ENCODE peak calls at places on chromosomes 2 and 18, in six cellular contexts. G is K562, B is cardiac fibroblast, D is bronchial epithelial cell, V is HCT116, O is heart right ventricle. H is an unnamed sample.
A peak's percentile ranks its signal among the peaks of the same experiment; 100 is the strongest.

GRCh38 chr2:96942907-96943632 is 43.3 kb downstream of the FAM178B start:
- DNase-seq in G (no peak), B (no peak), D (no peak), V (no peak), O (no peak), H (no peak)

GRCh38 chr2:241853651-241854341 is 4.9 kb downstream of the PDCD1 start:
- DNase-seq in G (peak; percentile 5), B (no peak), D (no peak), V (no peak), O (peak; percentile 71), H (peak; percentile 28)

GRCh38 chr2:203804070-203804469 is 63.5 kb upstream of the CTLA4 start:
- DNase-seq in G (no peak), B (peak; percentile 99), D (peak; percentile 39), V (no peak), O (no peak), H (peak; percentile 99)

GRCh38 chr2:224997802-224998201 is 44.5 kb downstream of the DOCK10 start:
- DNase-seq in G (no peak), B (peak; percentile 74), D (no peak), V (no peak), O (no peak), H (peak; percentile 24)

GRCh38 chr2:81650048-81650971 is 1345.8 kb upstream of the LRRTM1 start:
- DNase-seq in G (no peak), B (no peak), D (peak; percentile 77), V (peak; percentile 79), O (no peak), H (no peak)

GRCh38 chr18:12296087-12296403 is 12.0 kb upstream of the TUBB6 start:
- DNase-seq in G (no peak), B (no peak), D (peak; percentile 29), V (no peak), O (no peak), H (no peak)

GRCh38 chr2:201638331-201638730 is 5.0 kb downstream of the TMEM237 start:
- DNase-seq in G (no peak), B (no peak), D (no peak), V (no peak), O (no peak), H (no peak)

GRCh38 chr2:103159018-103159417 is 397.2 kb downstream of the TMEM182 start:
- DNase-seq in G (no peak), B (no peak), D (no peak), V (no peak), O (no peak), H (no peak)

GRCh38 chr2:141911485-141912066 is 219.2 kb downstream of the LRP1B start:
- DNase-seq in G (no peak), B (peak; percentile 26), D (peak; percentile 50), V (peak; percentile 54), O (no peak), H (peak; percentile 29)

GRCh38 chr18:13445241-13445897 is 226.8 kb downstream of the LDLRAD4 start:
- DNase-seq in G (no peak), B (no peak), D (no peak), V (no peak), O (no peak), H (no peak)

GRCh38 chr2:38775097-38775920 is 2.7 kb upstream of the GEMIN6 start:
- DNase-seq in G (no peak), B (no peak), D (no peak), V (no peak), O (no peak), H (no peak)

GRCh38 chr2:7031424-7032245 is 114.4 kb downstream of the RNF144A start:
- DNase-seq in G (no peak), B (peak; percentile 48), D (peak; percentile 58), V (peak; percentile 52), O (no peak), H (peak; percentile 18)

GRCh38 chr18:46068763-46069162 is 3.3 kb downstream of the PSTPIP2 start:
- DNase-seq in G (no peak), B (no peak), D (peak; percentile 74), V (no peak), O (no peak), H (no peak)

GRCh38 chr2:23286765-23287155 is 98.2 kb upstream of the KLHL29 start:
- DNase-seq in G (no peak), B (peak; percentile 67), D (peak; percentile 21), V (no peak), O (peak; percentile 25), H (peak; percentile 42)

GRCh38 chr2:204335642-204336041 is 209.6 kb upstream of the PARD3B start:
- DNase-seq in G (no peak), B (no peak), D (peak; percentile 40), V (no peak), O (no peak), H (no peak)

GRCh38 chr2:182379235-182379634 is 47.6 kb downstream of the PDE1A start:
- DNase-seq in G (no peak), B (peak; percentile 91), D (no peak), V (no peak), O (no peak), H (peak; percentile 75)

GRCh38 chr2:120736202-120736954 is 710 bp downstream of the GLI2 start:
- DNase-seq in G (no peak), B (peak; percentile 29), D (no peak), V (no peak), O (no peak), H (peak; percentile 55)
- H3K4me3 ChIP-seq in G (no peak overlapping the region), B (peak overlapping the region; percentile 80), D (peak overlapping the region; percentile 35), V (peak overlapping the region; percentile 60), O (peak overlapping the region; percentile 38), H (peak overlapping the region; percentile 70)

GRCh38 chr18:74873629-74874028 is 276.0 kb downstream of the ZNF407 start:
- DNase-seq in G (no peak), B (no peak), D (no peak), V (no peak), O (no peak), H (no peak)
- TF ChIP-seq CTCF in G (no peak), B (no peak), D (no peak), V (no peak), O (no peak), H (no peak)

GRCh38 chr2:8437228-8437948 is 244.5 kb upstream of the ID2 start:
- DNase-seq in G (no peak), B (no peak), D (peak; percentile 10), V (no peak), O (no peak), H (no peak)

GRCh38 chr2:8435608-8436007 is 246.2 kb upstream of the ID2 start:
- DNase-seq in G (no peak), B (no peak), D (no peak), V (no peak), O (no peak), H (no peak)

GRCh38 chr2:8437949-8438400 is 243.9 kb upstream of the ID2 start:
- DNase-seq in G (no peak), B (no peak), D (no peak), V (no peak), O (no peak), H (no peak)

GRCh38 chr2:8438476-8438875 is 243.4 kb upstream of the ID2 start:
- DNase-seq in G (no peak), B (no peak), D (no peak), V (no peak), O (no peak), H (no peak)

DNA sequence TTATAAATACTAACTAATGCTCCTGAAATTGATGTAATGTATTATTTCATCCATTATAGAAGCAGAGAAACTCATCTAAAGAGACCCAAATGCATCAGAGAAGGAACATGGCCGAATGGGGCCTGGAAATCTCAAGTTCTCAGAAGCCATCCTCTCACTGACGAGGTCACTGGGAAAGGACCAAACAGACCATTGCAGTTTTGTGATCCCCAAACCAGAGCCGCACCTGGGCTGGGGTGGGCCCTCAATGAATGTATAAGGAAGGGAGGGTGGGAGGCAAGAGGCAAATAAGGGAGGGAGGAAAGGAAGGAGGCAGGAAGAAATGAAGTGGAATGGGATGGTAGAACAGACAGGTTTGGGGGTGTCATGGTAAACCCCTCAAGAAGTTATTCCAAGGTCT is 245.3 kb upstream of the ID2 start:
- DNase-seq in G (no peak), B (no peak), D (no peak), V (no peak), O (no peak), H (no peak)
- H3K4me3 ChIP-seq in G (no peak overlapping the region), B (no peak overlapping the region), D (no peak overlapping the region), V (no peak overlapping the region), O (no peak overlapping the region), H (no peak overlapping the region)

GRCh38 chr2:166013878-166014277 is 60.3 kb upstream of the TTC21B start:
- DNase-seq in G (no peak), B (no peak), D (no peak), V (no peak), O (no peak), H (no peak)
- TF ChIP-seq CTCF in G (no peak), B (no peak), D (no peak), V (peak; percentile 13), O (no peak), H (no peak)

DNA sequence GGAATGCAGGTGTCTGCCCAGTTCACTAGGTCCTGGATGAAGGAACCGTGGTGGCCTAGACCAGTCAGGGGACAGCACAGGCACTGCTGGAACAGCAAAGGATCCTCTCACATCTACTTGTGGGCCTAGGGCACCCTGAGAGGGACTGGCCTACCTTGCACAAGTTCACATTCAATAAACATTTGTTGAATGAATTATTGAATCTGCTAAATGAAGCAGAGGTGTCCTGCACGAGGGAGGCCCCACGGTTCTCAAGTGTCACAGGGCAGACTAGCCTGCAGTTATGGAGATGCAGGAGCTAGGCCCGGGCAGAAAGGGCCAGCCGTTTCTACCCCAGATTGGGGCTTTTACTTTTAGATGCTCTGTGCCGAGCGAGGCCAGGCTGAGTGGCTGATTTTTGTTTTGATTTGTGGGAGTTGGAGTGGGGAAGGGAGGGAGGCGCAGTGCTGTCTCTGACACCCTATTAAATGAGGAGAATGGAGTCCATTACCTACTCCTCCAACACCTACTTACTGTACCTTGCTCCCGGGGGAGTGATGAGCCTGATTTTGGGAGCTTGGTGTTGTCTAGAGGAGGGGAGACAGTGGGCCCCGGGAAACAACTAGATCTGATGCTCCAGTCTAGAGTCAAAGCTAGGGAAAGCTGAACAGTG is 18.4 kb downstream of the SH2D6 start:
- DNase-seq in G (no peak), B (no peak), D (no peak), V (no peak), O (no peak), H (no peak)
- H3K4me3 ChIP-seq in G (peak overlapping the region; percentile 32), B (no peak overlapping the region), D (no peak overlapping the region), V (no peak overlapping the region), O (no peak overlapping the region), H (no peak overlapping the region)

GRCh38 chr2:75710577-75711253 is at the start of gene GCFC2:
- DNase-seq in G (peak; percentile 94), B (peak; percentile 90), D (peak; percentile 72), V (peak; percentile 73), O (peak; percentile 91), H (peak; percentile 88)
- TF ChIP-seq CTCF in G (no peak), B (peak; percentile 25), D (peak; percentile 53), V (peak; percentile 30), O (peak; percentile 42), H (peak; percentile 33)

GRCh38 chr18:22063672-22064071 is 105.7 kb upstream of the GATA6 start:
- DNase-seq in G (no peak), B (no peak), D (no peak), V (no peak), O (no peak), H (no peak)
- H3K4me3 ChIP-seq in G (no peak overlapping the region), B (no peak overlapping the region), D (no peak overlapping the region), V (no peak overlapping the region), O (no peak overlapping the region), H (no peak overlapping the region)

H was measured in astrocyte of the spinal cord.